ENCODE peak calls at places on chromosome 13, in eight cellular contexts. T, Z, L, J, P, Y, C and U are unnamed samples.

GRCh38 chr13:79413521-79413920 is 7.5 kb upstream of the RBM26 start:
- DNase-seq in T (no peak), Z (no peak), L (no peak), J (no peak), P (no peak), Y (no peak), C (no peak), U (no peak)

GRCh38 chr13:106533940-106534843 is 1.3 kb downstream of the EFNB2 start:
- DNase-seq in T (peak), Z (peak), L (peak), J (peak), P (peak), Y (peak), C (peak), U (no peak)

GRCh38 chr13:35693142-35693784 is 216.8 kb upstream of the MAB21L1 start:
- DNase-seq in T (no peak), Z (no peak), L (no peak), J (no peak), P (no peak), Y (peak), C (no peak), U (no peak)

GRCh38 chr13:53104120-53104519 is 75.5 kb downstream of the OLFM4 start:
- DNase-seq in T (no peak), Z (no peak), L (no peak), J (no peak), P (no peak), Y (no peak), C (no peak), U (no peak)

GRCh38 chr13:22592515-22592914 is 588.3 kb upstream of the SGCG start:
- DNase-seq in T (no peak), Z (no peak), L (no peak), J (no peak), P (no peak), Y (peak), C (no peak), U (no peak)

GRCh38 chr13:39526499-39526898 is 76.5 kb downstream of the LHFPL6 start:
- DNase-seq in T (no peak), Z (no peak), L (no peak), J (no peak), P (no peak), Y (no peak), C (no peak), U (no peak)

GRCh38 chr13:105948143-105948542 is 587.3 kb downstream of the EFNB2 start:
- DNase-seq in T (no peak), Z (no peak), L (no peak), J (no peak), P (no peak), Y (no peak), C (no peak), U (no peak)

GRCh38 chr13:49225358-49226042 is 5.4 kb downstream of the MLNR start:
- DNase-seq in T (no peak), Z (no peak), L (no peak), J (no peak), P (no peak), Y (no peak), C (no peak), U (no peak)

GRCh38 chr13:80341771-80342271 is 895 bp upstream of the SPRY2 start:
- DNase-seq in T (peak), Z (peak), L (peak), J (peak), P (peak), Y (peak), C (peak), U (peak)

GRCh38 chr13:19605161-19605955 is 28.1 kb upstream of the MPHOSPH8 start:
- DNase-seq in T (no peak), Z (no peak), L (no peak), J (no peak), P (no peak), Y (peak), C (no peak), U (peak)

GRCh38 chr13:108352599-108352998 is 83.1 kb downstream of the TNFSF13B start:
- DNase-seq in T (no peak), Z (no peak), L (no peak), J (no peak), P (no peak), Y (no peak), C (no peak), U (no peak)

GRCh38 chr13:81487151-81487550 is 1146.2 kb upstream of the SPRY2 start:
- DNase-seq in T (no peak), Z (peak), L (no peak), J (no peak), P (no peak), Y (no peak), C (no peak), U (no peak)

GRCh38 chr13:42538996-42539395 is 35.0 kb upstream of the TNFSF11 start:
- DNase-seq in T (no peak), Z (no peak), L (no peak), J (no peak), P (no peak), Y (no peak), C (no peak), U (no peak)

GRCh38 chr13:23578411-23579071 is 8.3 kb downstream of the TNFRSF19 start:
- DNase-seq in T (peak), Z (peak), L (peak), J (peak), P (peak), Y (peak), C (peak), U (peak)

GRCh38 chr13:38366954-38367645 is 17.4 kb downstream of the UFM1 start:
- DNase-seq in T (no peak), Z (no peak), L (no peak), J (no peak), P (no peak), Y (peak), C (no peak), U (no peak)

GRCh38 chr13:21850013-21851006 is 179.4 kb downstream of the FGF9 start:
- DNase-seq in T (no peak), Z (no peak), L (no peak), J (no peak), P (no peak), Y (peak), C (no peak), U (no peak)

GRCh38 chr13:40799508-40799907 is 10.1 kb downstream of the SLC25A15 start:
- DNase-seq in T (no peak), Z (no peak), L (no peak), J (no peak), P (no peak), Y (no peak), C (no peak), U (no peak)

GRCh38 chr13:33312150-33312908 is 26.8 kb upstream of the STARD13 start:
- DNase-seq in T (no peak), Z (no peak), L (no peak), J (no peak), P (no peak), Y (peak), C (no peak), U (no peak)

GRCh38 chr13:97621631-97622030 is 187.7 kb downstream of the RAP2A start:
- DNase-seq in T (no peak), Z (no peak), L (no peak), J (no peak), P (no peak), Y (no peak), C (no peak), U (no peak)

GRCh38 chr13:100987993-100988392 is 313.4 kb upstream of the TMTC4 start:
- DNase-seq in T (no peak), Z (no peak), L (no peak), J (no peak), P (no peak), Y (peak), C (no peak), U (no peak)

GRCh38 chr13:34207334-34207733 is 389.4 kb downstream of the RFC3 start:
- DNase-seq in T (no peak), Z (no peak), L (peak), J (no peak), P (no peak), Y (peak), C (no peak), U (no peak)

DNA sequence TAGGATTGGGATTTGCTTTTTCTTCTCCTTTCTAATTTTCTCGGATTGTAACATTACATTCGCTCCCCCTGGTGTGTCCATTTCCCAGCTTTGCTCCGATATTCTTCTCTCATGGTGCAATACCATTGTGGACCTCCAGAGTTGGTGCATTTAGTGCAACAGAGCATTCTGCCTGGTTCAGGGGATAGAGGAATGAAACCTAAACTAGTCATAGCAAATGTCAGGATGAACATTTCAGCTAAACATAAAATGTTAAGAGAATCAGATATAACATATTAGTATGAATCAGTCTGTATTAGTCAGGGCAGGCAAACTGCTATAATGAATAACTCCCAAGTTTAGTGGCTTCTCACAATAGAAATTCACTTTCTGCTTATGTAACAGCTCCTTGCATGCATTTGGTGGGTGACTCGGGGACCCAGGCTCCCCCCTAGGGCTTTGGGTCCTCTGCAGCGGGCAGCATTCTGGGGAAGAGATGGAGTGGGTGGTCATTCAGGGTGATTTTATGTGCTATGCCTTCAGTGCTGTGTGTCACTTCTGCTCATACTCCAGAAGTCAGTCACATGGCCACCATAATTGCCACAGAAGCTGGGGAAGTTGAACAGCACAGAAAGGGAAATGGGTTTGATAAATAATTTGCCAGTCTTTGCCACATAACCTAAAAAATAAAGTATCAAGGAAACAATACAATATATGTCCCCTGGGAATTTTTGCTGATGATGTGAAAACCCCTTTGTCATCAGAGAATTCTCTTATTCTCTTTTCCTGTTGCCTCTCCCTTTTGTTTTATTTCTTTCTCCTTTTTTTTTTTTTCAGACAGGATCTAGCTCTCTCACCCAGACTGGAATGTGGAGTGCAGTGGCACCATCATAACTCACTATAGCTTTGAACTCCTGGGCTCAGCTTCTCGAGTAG is 111.0 kb downstream of the HSPH1 start:
- DNase-seq in T (no peak), Z (no peak), L (no peak), J (no peak), P (no peak), Y (peak), C (peak), U (no peak)
- TF ChIP-seq CTCF in T (no peak), Z (no peak), L (no peak), J (peak), P (no peak), Y (peak), C (peak), U (peak)

GRCh38 chr13:71864981-71865857 is 1.8 kb downstream of the DACH1 start:
- DNase-seq in T (no peak), Z (peak), L (peak), J (peak), P (peak), Y (no peak), C (no peak), U (no peak)

GRCh38 chr13:71866173-71867091 is 572 bp downstream of the DACH1 start:
- DNase-seq in T (no peak), Z (peak), L (peak), J (peak), P (peak), Y (no peak), C (no peak), U (no peak)

GRCh38 chr13:71863249-71863648 is 3.8 kb downstream of the DACH1 start:
- DNase-seq in T (no peak), Z (no peak), L (no peak), J (no peak), P (no peak), Y (no peak), C (no peak), U (no peak)

GRCh38 chr13:71865858-71866172 is 1.2 kb downstream of the DACH1 start:
- DNase-seq in T (no peak), Z (peak), L (peak), J (no peak), P (peak), Y (no peak), C (no peak), U (no peak)

DNA sequence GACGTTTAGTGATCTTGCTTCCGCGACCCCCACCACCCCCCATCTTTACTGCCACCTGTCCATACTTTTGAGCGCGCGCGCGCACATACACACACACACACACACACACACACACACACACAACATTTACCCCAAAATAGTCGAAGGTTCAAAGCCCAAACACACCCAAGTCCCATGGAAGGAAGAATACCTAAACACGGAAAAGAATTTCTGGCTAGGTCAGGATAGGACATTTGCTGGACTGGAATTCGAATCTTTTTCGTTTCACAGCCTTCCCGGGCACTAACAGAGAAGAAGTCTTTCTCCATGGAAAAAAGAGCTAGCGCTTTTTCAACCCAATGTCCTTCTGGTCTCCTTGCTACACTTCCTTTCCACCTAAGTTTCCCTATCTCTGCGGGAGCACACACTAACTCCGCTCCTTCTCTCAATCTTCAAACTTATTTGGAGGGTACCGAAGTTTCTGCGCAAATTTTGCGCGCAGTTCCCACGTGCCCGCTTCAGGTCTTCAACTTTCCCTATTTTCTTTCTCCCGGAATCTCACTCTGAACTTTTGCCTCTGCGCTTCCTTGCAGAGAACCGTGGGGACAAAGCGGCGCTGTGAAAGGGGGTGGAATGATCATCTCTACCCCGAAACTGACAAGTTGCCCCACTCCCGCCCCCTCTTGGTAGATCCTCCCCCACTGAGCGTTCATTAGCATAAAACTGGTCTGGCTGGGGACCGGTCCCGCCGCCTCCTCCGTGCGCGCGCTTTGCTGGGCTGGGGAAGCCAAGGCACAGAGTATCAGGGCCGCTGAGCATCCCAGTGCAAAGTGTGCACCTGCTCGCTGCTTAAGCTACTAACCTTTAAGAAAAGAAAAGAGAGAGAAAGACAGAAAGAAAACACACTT is 2.7 kb downstream of the DACH1 start:
- DNase-seq in T (no peak), Z (peak), L (peak), J (peak), P (peak), Y (no peak), C (no peak), U (no peak)
- H3K27ac ChIP-seq in T (no peak), Z (peak), L (peak), J (no peak), P (peak), Y (no peak), C (no peak), U (peak)

DNA sequence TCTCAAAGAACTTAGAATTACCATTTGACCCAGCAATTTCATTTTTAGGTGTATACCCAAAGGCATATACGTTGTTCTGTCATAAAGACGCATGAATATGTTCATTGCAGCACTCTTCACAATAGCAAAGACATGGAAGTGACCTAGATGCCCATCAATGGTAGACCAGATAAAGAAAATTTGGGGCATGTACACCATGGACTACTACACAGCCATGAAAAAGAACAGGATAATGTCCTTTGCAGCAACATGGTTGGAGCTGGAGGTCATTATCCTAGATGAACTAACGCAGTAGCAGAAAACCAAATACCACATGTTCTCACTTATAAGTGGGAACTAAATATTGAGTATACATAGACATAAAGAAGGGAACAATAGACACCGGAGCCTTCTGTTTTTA is 20.7 kb downstream of the PAN3 start:
- DNase-seq in T (no peak), Z (no peak), L (no peak), J (no peak), P (no peak), Y (no peak), C (no peak), U (no peak)
- TF ChIP-seq CTCF in T (no peak), Z (no peak), L (no peak), J (no peak), P (no peak), Y (no peak), C (no peak), U (no peak)

GRCh38 chr13:44575741-44576395 is at the start of gene TSC22D1:
- DNase-seq in T (no peak), Z (peak), L (peak), J (peak), P (peak), Y (peak), C (peak), U (no peak)
- H3K27ac ChIP-seq in T (peak), Z (peak), L (peak), J (peak), P (peak), Y (peak), C (peak), U (peak)

GRCh38 chr13:37138169-37138568 is 32.7 kb upstream of the CSNK1A1L start:
- DNase-seq in T (no peak), Z (no peak), L (no peak), J (no peak), P (no peak), Y (no peak), C (no peak), U (no peak)
- TF ChIP-seq CTCF in T (no peak), Z (no peak), L (peak), J (no peak), P (no peak), Y (no peak), C (no peak), U (no peak)

DNA sequence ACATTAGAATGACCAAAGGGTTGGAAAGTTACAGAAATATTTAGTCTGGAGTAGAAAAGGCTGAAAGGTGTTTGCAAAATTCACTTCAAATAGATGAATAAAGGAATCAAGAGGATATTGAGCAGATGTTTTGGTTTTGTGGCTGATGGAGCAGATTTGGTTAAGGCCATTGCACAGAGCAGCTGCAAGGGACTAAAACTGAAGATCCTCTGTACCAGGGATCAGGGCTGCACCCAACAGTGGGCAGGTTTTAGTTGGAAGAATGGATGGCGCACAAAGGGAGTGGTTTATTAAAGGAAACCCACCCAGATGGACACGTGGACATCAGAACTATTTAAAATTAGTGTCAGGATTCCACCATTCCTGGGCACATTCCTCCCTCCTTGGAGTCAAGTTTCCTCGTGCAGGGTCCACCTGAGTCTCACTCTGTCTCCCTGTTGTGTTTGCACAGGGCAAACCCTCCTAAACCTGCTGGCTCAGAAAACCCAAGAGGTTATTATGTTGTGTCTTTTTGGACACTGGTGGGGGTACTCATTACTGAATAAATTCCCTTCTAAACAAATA is 9.2 kb upstream of the UBAC2 start:
- DNase-seq in T (no peak), Z (peak), L (no peak), J (no peak), P (no peak), Y (no peak), C (no peak), U (no peak)
- H3K27ac ChIP-seq in T (no peak), Z (peak), L (no peak), J (no peak), P (no peak), Y (peak), C (no peak), U (no peak)

DNA sequence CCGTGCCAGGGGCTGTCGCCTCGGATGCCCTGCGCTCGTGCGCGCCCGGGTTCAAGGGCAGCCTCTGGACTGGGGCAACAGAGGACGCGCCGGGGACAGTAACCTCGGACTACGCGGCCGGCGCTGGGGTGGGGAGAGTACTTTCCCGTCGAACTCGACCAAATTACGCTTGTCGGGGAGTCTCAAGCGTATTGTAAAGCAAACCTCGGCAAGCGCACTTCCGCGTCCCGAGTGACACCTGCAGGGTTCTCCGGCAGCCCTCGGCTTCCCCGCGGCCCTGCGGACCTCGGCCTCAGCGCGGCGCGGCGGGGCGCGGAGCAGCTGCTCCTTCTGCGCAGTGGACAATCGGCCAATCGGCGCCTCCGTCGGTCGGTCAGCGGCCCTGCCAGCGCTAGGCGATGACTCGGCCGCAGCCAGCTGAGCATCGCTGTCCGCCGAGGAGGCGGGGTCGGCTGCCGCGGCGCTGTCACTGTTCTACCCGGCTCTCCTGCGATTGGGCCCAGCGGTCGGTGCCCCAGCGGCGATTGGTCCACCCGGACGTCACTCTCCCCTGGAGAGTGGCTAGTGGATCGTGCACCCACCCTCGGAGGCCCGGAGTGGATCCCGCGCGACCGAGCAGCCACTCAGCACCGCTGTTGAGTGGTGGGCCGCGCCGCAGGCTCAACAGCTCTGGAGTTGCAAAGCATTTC is at the start of gene SLC46A3:
- DNase-seq in T (peak), Z (peak), L (peak), J (peak), P (peak), Y (peak), C (peak), U (peak)
- TF ChIP-seq CTCF in T (no peak), Z (no peak), L (no peak), J (peak), P (peak), Y (peak), C (peak), U (peak)

GRCh38 chr13:73450583-73450982 is 391.8 kb downstream of the KLF5 start:
- DNase-seq in T (no peak), Z (no peak), L (no peak), J (no peak), P (no peak), Y (peak), C (no peak), U (no peak)
- H3K27ac ChIP-seq in T (no peak), Z (peak), L (no peak), J (no peak), P (no peak), Y (no peak), C (no peak), U (no peak)